ENCODE peak calls at places on chromosome 1, in ten cellular contexts. Z is stromal cell of bone marrow; I is M059J; Q is HFFc6; T is ELR; L is NCI-H1092; D is stimulated activated CD8-positive, alpha-beta memory T cell treated with anti-CD3 and anti-CD28 coated beads, Interleukin-7, amount 100 ng/mL, for 1 hour; U is effector memory CD8-positive, alpha-beta T cell; S is midbrain; H is fibroblast of lung. Y is an unnamed sample.

GRCh38 chr1:224735159-224735558 is 119.0 kb downstream of the CNIH3 start:
- DNase-seq in L (no peak), D (no peak), U (no peak), Q (no peak), S (no peak), T (no peak), H (no peak), I (no peak), Z (no peak), Y (no peak)

GRCh38 chr1:156492591-156493080 is 7.9 kb downstream of the MEF2D start:
- DNase-seq in Z (no peak), I (no peak), S (peak; percentile 40), D (no peak), U (no peak), Q (no peak), T (no peak), H (no peak), L (no peak), Y (no peak)

GRCh38 chr1:225479996-225480720 is 52.3 kb upstream of the LBR start:
- DNase-seq in L (no peak), S (no peak), Z (no peak), H (no peak), I (no peak), T (no peak), D (no peak), Q (no peak), U (no peak), Y (no peak)

GRCh38 chr1:193592325-193592724 is 405.9 kb upstream of the B3GALT2 start:
- DNase-seq in Z (no peak), D (no peak), T (no peak), U (peak; percentile 13), L (no peak), I (no peak), Q (no peak), S (no peak), H (no peak), Y (no peak)

GRCh38 chr1:2210084-2210653 is 15.6 kb upstream of the FAAP20 start:
- DNase-seq in Z (no peak), L (no peak), S (no peak), Q (no peak), H (no peak), D (no peak), I (no peak), T (no peak), U (no peak), Y (no peak)

GRCh38 chr1:115829947-115830346 is 11.0 kb downstream of the NHLH2 start:
- DNase-seq in U (no peak), H (no peak), S (no peak), L (no peak), D (no peak), T (peak; percentile 38), Z (no peak), I (no peak), Q (no peak), Y (no peak)

GRCh38 chr1:85214654-85215053 is 13.8 kb upstream of the SYDE2 start:
- DNase-seq in H (no peak), I (peak; percentile 13), U (no peak), Z (no peak), D (no peak), T (no peak), S (no peak), Q (no peak), L (no peak), Y (no peak)

GRCh38 chr1:60753508-60753907 is 328.9 kb upstream of the NFIA start:
- DNase-seq in I (no peak), H (no peak), Z (no peak), U (no peak), D (no peak), T (no peak), Q (no peak), S (no peak), L (no peak), Y (no peak)

GRCh38 chr1:226029093-226029496 is 30.0 kb upstream of the SDE2 start:
- DNase-seq in D (no peak), Q (no peak), H (no peak), I (no peak), L (no peak), T (no peak), S (no peak), Z (no peak), U (no peak), Y (no peak)

GRCh38 chr1:225923692-225924555 is at the start of gene PYCR2:
- DNase-seq in D (peak; percentile 87), Z (peak; percentile 91), H (peak; percentile 95), Q (peak; percentile 91), S (peak; percentile 96), T (peak; percentile 95), I (peak; percentile 94), U (peak; percentile 91), L (peak; percentile 97), Y (peak; percentile 93)